ENCODE peak calls at places on chromosomes 3 and 15, in nine cellular contexts. R is adrenal gland, B is ovary, V is tibial nerve, I is GM12891, M is body of pancreas, H is HCT116, U is heart left ventricle, F is vagina. N is an unnamed sample.

GRCh38 chr3:50245831-50246516 is 10.0 kb downstream of the GNAI2 start:
- DNase-seq in R (peak), B (peak), V (peak), I (peak), M (peak), H (no peak), U (peak), F (no peak), N (peak)

GRCh38 chr3:13850161-13850945 is 29.5 kb downstream of the WNT7A start:
- DNase-seq in R (no peak), B (no peak), V (no peak), I (no peak), M (no peak), H (peak), U (no peak), F (no peak), N (peak)

GRCh38 chr15:89591834-89592233 is 16.6 kb downstream of the TICRR start:
- DNase-seq in R (no peak), B (no peak), V (no peak), I (no peak), M (no peak), H (no peak), U (no peak), F (no peak), N (no peak)

GRCh38 chr15:70799667-70800450 is 36.5 kb upstream of the UACA start:
- DNase-seq in R (no peak), B (peak), V (peak), I (no peak), M (no peak), H (no peak), U (peak), F (no peak), N (no peak)

GRCh38 chr3:109678600-109678999 is 341.3 kb upstream of the DPPA4 start:
- DNase-seq in R (no peak), B (no peak), V (no peak), I (no peak), M (peak), H (no peak), U (no peak), F (no peak), N (no peak)

GRCh38 chr15:61659571-61660190 is 400.6 kb downstream of the VPS13C start:
- DNase-seq in R (no peak), B (no peak), V (no peak), I (no peak), M (no peak), H (no peak), U (no peak), F (no peak), N (no peak)

GRCh38 chr3:179933079-179933478 is 103.7 kb downstream of the PEX5L start:
- DNase-seq in R (no peak), B (no peak), V (no peak), I (no peak), M (no peak), H (no peak), U (no peak), F (no peak), N (no peak)

GRCh38 chr15:26261413-26261812 is 398.3 kb upstream of the ATP10A start:
- DNase-seq in R (no peak), B (no peak), V (no peak), I (no peak), M (no peak), H (no peak), U (peak), F (no peak), N (no peak)

GRCh38 chr3:32780735-32781210 is 37.0 kb upstream of the TRIM71 start:
- DNase-seq in R (peak), B (no peak), V (no peak), I (no peak), M (peak), H (peak), U (peak), F (no peak), N (no peak)

GRCh38 chr3:13235079-13235478 is 161.8 kb upstream of the IQSEC1 start:
- DNase-seq in R (no peak), B (no peak), V (no peak), I (peak), M (no peak), H (no peak), U (no peak), F (no peak), N (peak)

GRCh38 chr3:127222664-127223063 is 29.7 kb downstream of the PRR23E start:
- DNase-seq in R (no peak), B (no peak), V (no peak), I (no peak), M (no peak), H (no peak), U (no peak), F (peak), N (no peak)

GRCh38 chr3:34212671-34213070 is 414.2 kb downstream of the PDCD6IP start:
- DNase-seq in R (no peak), B (no peak), V (peak), I (no peak), M (peak), H (no peak), U (peak), F (no peak), N (no peak)

GRCh38 chr3:111721702-111722205 is 126.6 kb upstream of the ZBED2 start:
- DNase-seq in R (no peak), B (no peak), V (no peak), I (no peak), M (no peak), H (no peak), U (no peak), F (no peak), N (no peak)

GRCh38 chr3:170594528-170594927 is 8.7 kb upstream of the SLC7A14 start:
- DNase-seq in R (no peak), B (no peak), V (no peak), I (no peak), M (no peak), H (no peak), U (no peak), F (no peak), N (no peak)

DNA sequence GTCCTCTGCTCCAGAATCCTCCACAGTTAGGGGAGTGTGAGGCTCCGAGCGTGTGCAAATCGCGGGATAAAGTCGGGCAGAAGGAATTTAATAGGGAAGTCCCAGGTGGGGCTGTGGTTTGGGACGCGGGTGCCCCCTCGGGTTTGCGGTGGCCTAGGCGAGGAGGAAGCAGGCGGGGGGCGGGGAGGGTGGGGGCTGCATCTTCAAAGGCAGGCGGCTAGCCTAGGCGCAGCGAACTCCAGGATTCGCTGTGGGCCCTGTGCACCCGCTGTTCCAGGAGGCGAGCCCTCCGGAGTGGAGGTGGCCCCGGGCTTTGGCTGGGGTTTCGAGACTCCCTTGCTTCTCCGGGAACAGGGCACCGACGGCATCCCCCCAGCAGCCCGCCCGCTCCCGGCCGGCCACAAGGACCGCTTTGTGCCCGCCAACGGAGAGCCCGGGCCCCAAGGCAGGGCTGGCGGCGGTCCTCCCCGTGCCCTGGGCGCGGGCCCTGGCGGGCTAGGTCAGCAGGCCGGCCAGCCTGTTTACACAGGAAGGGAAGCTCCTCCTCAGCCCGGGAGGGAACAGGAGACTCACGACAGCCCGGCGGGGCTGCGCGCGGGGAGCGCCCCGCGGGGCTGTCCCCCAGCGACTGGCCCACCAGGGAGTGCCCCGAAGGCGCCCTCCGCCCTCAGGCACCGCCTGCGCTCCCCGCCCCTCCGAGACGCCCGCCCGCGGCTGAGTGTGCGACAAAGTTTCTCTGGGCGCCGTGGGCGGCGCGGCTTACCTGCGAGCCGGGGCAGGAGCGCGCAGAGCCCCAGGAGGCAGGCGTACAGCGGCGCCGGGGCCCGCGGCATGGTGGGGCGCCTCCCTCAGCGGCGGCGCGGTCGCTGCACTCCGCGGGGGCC is 755 bp downstream of the ITGB5 start:
- DNase-seq in R (peak), B (peak), V (no peak), I (peak), M (peak), H (no peak), U (peak), F (no peak), N (peak)
- TF ChIP-seq POLR2A in R (no peak), B (no peak), V (peak), I (no peak), M (peak), H (peak), U (no peak), F (no peak), N (peak)

GRCh38 chr15:72117448-72117697 is 577 bp downstream of the MYO9A start:
- DNase-seq in R (peak), B (peak), V (peak), I (peak), M (peak), H (peak), U (peak), F (no peak), N (peak)
- TF ChIP-seq POLR2A in R (no peak), B (no peak), V (no peak), I (no peak), M (no peak), H (no peak), U (no peak), F (no peak), N (no peak)

DNA sequence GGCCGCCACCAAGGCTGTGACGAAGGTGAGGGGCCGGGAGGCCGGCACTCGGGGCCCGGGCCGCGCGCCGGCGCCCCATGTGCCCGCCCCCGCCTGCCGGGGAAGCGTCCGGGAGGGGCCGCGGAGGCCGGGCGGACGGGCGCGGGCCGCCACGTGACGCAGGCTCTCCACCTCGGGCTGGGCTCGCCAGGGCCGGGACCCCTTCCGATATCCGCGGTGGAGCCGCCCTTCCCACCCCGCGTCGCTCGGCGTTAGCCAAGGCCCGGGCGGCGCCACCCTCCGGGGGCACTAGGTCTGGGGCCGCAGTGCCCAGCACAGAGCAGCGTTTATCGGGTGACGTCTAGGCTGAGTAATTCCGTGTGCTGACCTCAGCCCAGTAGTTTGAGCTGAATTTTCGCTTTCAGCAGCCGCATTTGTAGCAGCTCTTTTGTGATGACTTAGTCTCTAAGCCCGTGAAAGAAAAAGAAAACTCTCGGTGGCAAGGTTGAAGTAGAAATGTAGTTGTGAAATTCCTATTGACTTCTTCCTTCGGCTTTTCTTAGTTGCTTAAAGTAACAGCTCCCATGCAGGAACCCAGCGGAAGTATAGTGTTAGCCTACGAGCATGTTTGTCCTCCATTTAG is 885 bp downstream of the CDV3 start:
- DNase-seq in R (peak), B (peak), V (peak), I (peak), M (peak), H (no peak), U (peak), F (no peak), N (no peak)
- TF ChIP-seq POLR2A in R (peak), B (peak), V (no peak), I (peak), M (peak), H (no peak), U (no peak), F (no peak), N (peak)

GRCh38 chr3:134373278-134373941 is 837 bp downstream of the AMOTL2 start:
- DNase-seq in R (peak), B (peak), V (peak), I (no peak), M (peak), H (no peak), U (peak), F (no peak), N (peak)
- TF ChIP-seq POLR2A in R (peak), B (peak), V (no peak), I (no peak), M (peak), H (no peak), U (no peak), F (no peak), N (peak)

GRCh38 chr3:43620953-43621405 is 832 bp downstream of the ANO10 start:
- DNase-seq in R (no peak), B (no peak), V (no peak), I (no peak), M (no peak), H (no peak), U (no peak), F (no peak), N (no peak)

GRCh38 chr3:43619593-43619992 is 2.2 kb downstream of the ANO10 start:
- DNase-seq in R (no peak), B (no peak), V (no peak), I (no peak), M (no peak), H (no peak), U (no peak), F (no peak), N (no peak)

GRCh38 chr3:43624619-43625305 is 3.0 kb upstream of the ANO10 start:
- DNase-seq in R (no peak), B (no peak), V (no peak), I (no peak), M (no peak), H (no peak), U (no peak), F (no peak), N (no peak)

GRCh38 chr3:43621974-43622739 is at the start of gene ANO10:
- DNase-seq in R (peak), B (peak), V (peak), I (peak), M (peak), H (peak), U (peak), F (peak), N (peak)

DNA sequence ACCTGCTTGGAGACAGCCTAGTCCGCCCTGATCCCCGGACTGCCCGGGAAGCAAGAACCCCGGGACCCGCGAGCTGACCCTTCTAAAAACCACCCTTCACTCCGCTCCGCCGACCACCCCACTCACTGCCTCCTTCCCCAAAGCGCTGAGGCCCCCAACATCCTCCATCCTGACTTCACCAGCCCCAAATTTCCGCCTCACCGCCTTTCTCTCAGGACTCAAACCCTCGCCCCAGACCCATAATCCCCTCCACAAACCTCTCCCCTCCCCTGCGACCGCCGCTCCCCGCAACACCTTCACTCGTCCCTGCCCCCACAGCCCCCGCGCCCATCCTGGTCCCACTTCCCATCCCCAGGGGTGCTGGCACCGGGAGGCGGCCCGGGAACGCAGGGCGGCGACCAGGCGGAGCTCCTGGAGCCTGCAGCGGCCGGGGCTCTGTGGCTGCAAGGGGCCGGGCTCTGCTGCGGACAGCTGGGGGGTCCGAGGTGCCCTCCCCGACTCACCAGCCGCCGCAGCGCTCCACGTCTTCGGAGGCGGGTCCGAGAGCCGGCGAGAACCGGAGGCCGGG is 321 bp downstream of the ANO10 start:
- DNase-seq in R (peak), B (no peak), V (no peak), I (no peak), M (peak), H (no peak), U (no peak), F (peak), N (no peak)
- TF ChIP-seq POLR2A in R (peak), B (peak), V (peak), I (no peak), M (peak), H (no peak), U (no peak), F (no peak), N (peak)

GRCh38 chr15:55915221-55915620 is 78.2 kb downstream of the NEDD4 start:
- DNase-seq in R (no peak), B (no peak), V (no peak), I (no peak), M (no peak), H (no peak), U (no peak), F (no peak), N (no peak)

GRCh38 chr15:55907797-55908196 is 85.6 kb downstream of the NEDD4 start:
- DNase-seq in R (no peak), B (no peak), V (no peak), I (no peak), M (no peak), H (peak), U (no peak), F (no peak), N (peak)

GRCh38 chr15:55914446-55914845 is 79.0 kb downstream of the NEDD4 start:
- DNase-seq in R (no peak), B (no peak), V (no peak), I (no peak), M (no peak), H (no peak), U (no peak), F (no peak), N (no peak)

GRCh38 chr15:55912982-55913381 is 80.4 kb downstream of the NEDD4 start:
- DNase-seq in R (no peak), B (no peak), V (no peak), I (no peak), M (no peak), H (no peak), U (no peak), F (no peak), N (no peak)

GRCh38 chr15:55909036-55909811 is 84.2 kb downstream of the NEDD4 start:
- DNase-seq in R (no peak), B (no peak), V (no peak), I (no peak), M (no peak), H (no peak), U (no peak), F (no peak), N (no peak)
- TF ChIP-seq POLR2A in R (no peak), B (no peak), V (no peak), I (no peak), M (no peak), H (no peak), U (no peak), F (no peak), N (no peak)